ENCODE peak calls at places on chromosomes 16 and 17, in five cellular contexts. Y, W, R, D and I are unnamed samples.

GRCh38 chr16:7086842-7087616 is 245.6 kb upstream of the RBFOX1 start:
- DNase-seq in R (no peak), Y (peak; percentile 21), D (no peak), W (no peak), I (no peak)

GRCh38 chr17:77435272-77436057 is 294.7 kb downstream of the SEC14L1 start:
- DNase-seq in W (no peak), Y (no peak), R (no peak), D (no peak), I (no peak)

GRCh38 chr17:67559381-67559966 is 158.3 kb upstream of the NOL11 start:
- DNase-seq in D (no peak), R (no peak), Y (peak; percentile 22), W (no peak), I (no peak)

GRCh38 chr17:61507667-61508066 is 55.4 kb downstream of the TBX4 start:
- DNase-seq in W (no peak), D (no peak), Y (no peak), R (no peak), I (no peak)

GRCh38 chr17:50363217-50364060 is 9.5 kb downstream of the MRPL27 start:
- DNase-seq in R (no peak), Y (no peak), W (no peak), D (no peak), I (no peak)

GRCh38 chr16:46947900-46948547 is 25.4 kb downstream of the DNAJA2 start:
- DNase-seq in R (no peak), W (no peak), Y (peak; percentile 55), D (no peak), I (peak; percentile 43)

GRCh38 chr16:4825196-4825595 is 21.9 kb downstream of the GLYR1 start:
- DNase-seq in D (no peak), W (no peak), Y (no peak), R (no peak), I (no peak)

GRCh38 chr17:45940826-45941225 is 46.5 kb downstream of the MAPT start:
- DNase-seq in W (peak; percentile 83), Y (no peak), R (peak; percentile 23), D (no peak), I (no peak)

GRCh38 chr16:59665618-59666220 is 931.6 kb upstream of the GOT2 start:
- DNase-seq in W (no peak), R (no peak), D (no peak), Y (no peak), I (no peak)

GRCh38 chr16:69833357-69833781 is 71.2 kb downstream of the WWP2 start:
- DNase-seq in Y (no peak), W (no peak), D (no peak), R (no peak), I (no peak)

GRCh38 chr16:67636713-67637112 is 8.2 kb upstream of the CARMIL2 start:
- DNase-seq in R (no peak), D (no peak), W (no peak), Y (no peak), I (no peak)

GRCh38 chr16:4688674-4689045 is 4.7 kb upstream of the NUDT16L1 start:
- DNase-seq in R (no peak), W (no peak), D (no peak), Y (no peak), I (peak; percentile 58)

GRCh38 chr16:585351-585750 is 4.5 kb upstream of the RAB40C start:
- DNase-seq in W (no peak), R (peak; percentile 22), Y (peak; percentile 55), D (no peak), I (peak; percentile 82)

GRCh38 chr16:86700396-86700945 is 122.1 kb downstream of the FOXL1 start:
- DNase-seq in D (no peak), W (no peak), R (no peak), Y (no peak), I (no peak)

GRCh38 chr17:6677158-6677831 is 25.7 kb downstream of the C17orf100 start:
- DNase-seq in D (no peak), W (no peak), Y (no peak), R (no peak), I (peak; percentile 65)

GRCh38 chr17:4161179-4161559 is 18.2 kb downstream of the CYB5D2 start:
- DNase-seq in W (no peak), D (no peak), Y (peak; percentile 90), R (no peak), I (no peak)

GRCh38 chr16:4744758-4745569 is 10.6 kb downstream of the DNAAF8 start:
- DNase-seq in Y (no peak), R (no peak), D (no peak), W (no peak), I (no peak)

GRCh38 chr16:56450275-56450889 is 750 bp downstream of the NUDT21 start:
- DNase-seq in Y (peak; percentile 5), W (no peak), R (no peak), D (no peak), I (no peak)

GRCh38 chr17:63601439-63602371 is 1.0 kb downstream of the TACO1 start:
- DNase-seq in Y (peak; percentile 20), R (no peak), W (no peak), D (no peak), I (peak; percentile 87)

GRCh38 chr17:37147301-37147812 is 198.6 kb downstream of the AATF start:
- DNase-seq in Y (peak; percentile 67), R (no peak), D (no peak), W (no peak), I (no peak)

GRCh38 chr16:4523686-4524085 is 14.9 kb downstream of the CDIP1 start:
- DNase-seq in D (no peak), Y (no peak), W (no peak), R (no peak), I (no peak)

GRCh38 chr17:28345420-28346198 is 10.0 kb downstream of the TNFAIP1 start:
- DNase-seq in W (no peak), D (no peak), R (no peak), Y (no peak), I (peak; percentile 70)

GRCh38 chr17:28348979-28349378 is 8.3 kb downstream of the POLDIP2 start:
- DNase-seq in R (no peak), D (no peak), Y (no peak), W (no peak), I (no peak)

GRCh38 chr17:28346199-28346580 is 10.6 kb downstream of the TNFAIP1 start:
- DNase-seq in D (no peak), W (no peak), R (no peak), Y (no peak), I (no peak)

GRCh38 chr17:28346746-28347246 is 10.5 kb downstream of the POLDIP2 start:
- DNase-seq in D (no peak), W (no peak), Y (peak; percentile 48), R (no peak), I (peak; percentile 83)

DNA sequence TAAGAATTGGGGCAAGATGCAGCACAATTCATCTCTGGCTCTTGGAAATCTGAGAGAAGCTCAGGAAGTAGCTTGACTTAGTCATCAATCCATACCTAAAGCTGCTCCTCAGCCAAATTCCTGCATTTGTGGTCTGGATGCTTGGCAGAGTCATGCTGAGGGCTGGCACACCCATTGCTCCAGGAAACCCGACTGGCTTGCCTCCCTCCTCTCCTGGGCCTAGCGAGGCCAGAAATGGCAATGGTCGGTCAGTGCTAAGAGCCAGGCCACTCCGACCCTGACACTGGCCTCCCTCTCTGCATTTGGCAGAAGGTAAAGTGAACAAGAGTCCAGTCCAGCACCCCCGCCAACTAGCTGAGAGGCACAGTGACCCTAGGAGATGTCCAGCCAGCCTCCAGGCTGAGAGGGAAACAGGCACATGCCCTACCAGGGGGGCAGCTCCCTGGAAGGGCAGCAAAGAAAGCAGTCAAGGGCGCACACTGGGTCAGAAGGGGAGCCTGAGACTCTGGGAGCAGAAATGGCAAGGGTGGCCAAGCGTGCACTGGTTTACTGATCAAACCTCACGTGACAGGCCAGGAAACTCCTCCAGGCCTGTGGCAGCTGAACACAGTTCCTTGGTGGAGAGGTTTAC is 10.0 kb downstream of the POLDIP2 start:
- DNase-seq in Y (no peak), D (no peak), W (no peak), R (no peak), I (peak; percentile 85)
- H3K27ac ChIP-seq in Y (peak overlapping the region; percentile 16), D (no peak overlapping the region), W (peak overlapping the region; percentile 39), R (no peak overlapping the region), I (peak overlapping the region; percentile 86)

GRCh38 chr16:88770459-88771293 is 14.3 kb downstream of the PIEZO1 start:
- DNase-seq in D (no peak), R (peak; percentile 66), W (no peak), Y (peak; percentile 45), I (peak; percentile 55)
- H3K27ac ChIP-seq in D (peak overlapping the region; percentile 92), R (peak overlapping the region; percentile 50), W (no peak overlapping the region), Y (peak overlapping the region; percentile 70), I (no peak overlapping the region)

DNA sequence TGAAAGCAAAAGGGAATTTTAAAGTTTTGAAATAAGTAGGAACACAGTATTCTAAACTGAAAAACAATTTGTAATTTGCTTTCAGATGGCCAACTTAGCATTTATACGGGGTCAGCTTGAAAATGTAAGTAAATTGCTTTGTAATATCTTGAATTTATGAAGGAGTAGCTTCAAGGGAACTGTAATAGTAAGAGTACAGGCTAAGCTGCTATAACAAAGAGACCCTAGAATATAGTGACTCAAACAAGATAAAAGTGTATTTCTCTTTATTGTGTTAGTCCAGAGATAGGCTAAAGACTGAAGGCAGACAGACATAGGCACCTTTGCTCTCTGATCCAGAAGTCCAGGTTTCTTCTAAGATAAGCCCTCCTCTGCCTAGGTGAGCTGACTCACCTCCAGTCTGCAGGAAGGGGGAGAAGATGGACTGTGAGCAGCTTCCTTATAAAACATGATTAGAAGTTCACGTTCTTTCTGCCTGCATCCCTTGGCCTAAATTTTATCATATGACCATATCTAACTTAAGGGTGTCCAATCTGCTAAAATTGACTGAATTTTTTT is 3.2 kb downstream of the TTC19 start:
- DNase-seq in Y (no peak), W (no peak), D (no peak), R (no peak), I (no peak)
- H3K27ac ChIP-seq in Y (no peak overlapping the region), W (no peak overlapping the region), D (no peak overlapping the region), R (no peak overlapping the region), I (no peak overlapping the region)

GRCh38 chr16:82935781-82936180 is 309.0 kb downstream of the CDH13 start:
- DNase-seq in W (no peak), R (no peak), D (no peak), Y (no peak), I (no peak)

GRCh38 chr16:82938108-82938507 is 311.3 kb downstream of the CDH13 start:
- DNase-seq in R (no peak), D (no peak), W (no peak), Y (no peak), I (no peak)

GRCh38 chr16:82936941-82937551 is 310.3 kb downstream of the CDH13 start:
- DNase-seq in W (no peak), Y (no peak), R (no peak), D (no peak), I (no peak)
- H3K27ac ChIP-seq in W (no peak overlapping the region), Y (no peak overlapping the region), R (no peak overlapping the region), D (no peak overlapping the region), I (no peak overlapping the region)